ENCODE peak calls at places on chromosome 19, in six cellular contexts. E is SK-N-SH, S is tibial nerve, I is suprapubic skin, C is A549, D is H1. W is an unnamed sample.

GRCh38 chr19:11164879-11165406 is 9.4 kb upstream of the SPC24 start:
- DNase-seq in E (no peak), S (peak), I (peak), C (no peak), D (no peak), W (peak)

GRCh38 chr19:47729468-47729798 is 15.9 kb upstream of the NOP53 start:
- DNase-seq in E (no peak), S (peak), I (no peak), C (peak), D (no peak), W (peak)

GRCh38 chr19:42284066-42284501 is 15.0 kb downstream of the CIC start:
- DNase-seq in E (peak), S (peak), I (peak), C (peak), D (no peak), W (peak)

GRCh38 chr19:12695997-12696365 is 450 bp downstream of the FBXW9 start:
- DNase-seq in E (peak), S (no peak), I (no peak), C (peak), D (no peak), W (no peak)

GRCh38 chr19:43763473-43763939 is 8.7 kb upstream of the SMG9 start:
- DNase-seq in E (no peak), S (no peak), I (no peak), C (no peak), D (no peak), W (no peak)

GRCh38 chr19:4970558-4971423 is 1.9 kb downstream of the KDM4B start:
- DNase-seq in E (peak), S (no peak), I (no peak), C (no peak), D (no peak), W (peak)

GRCh38 chr19:22144394-22144793 is 52.4 kb downstream of the ZNF676 start:
- DNase-seq in E (peak), S (no peak), I (no peak), C (no peak), D (no peak), W (no peak)

GRCh38 chr19:4556574-4557185 is 2.8 kb downstream of the SEMA6B start:
- DNase-seq in E (peak), S (no peak), I (no peak), C (peak), D (no peak), W (no peak)

GRCh38 chr19:28641395-28641794 is 571.6 kb downstream of the UQCRFS1 start:
- DNase-seq in E (no peak), S (no peak), I (no peak), C (no peak), D (no peak), W (no peak)

GRCh38 chr19:46606019-46606418 is 4.9 kb downstream of the CALM3 start:
- DNase-seq in E (no peak), S (peak), I (peak), C (no peak), D (no peak), W (peak)

GRCh38 chr19:8585894-8586750 is 8.9 kb upstream of the MYO1F start:
- DNase-seq in E (peak), S (no peak), I (no peak), C (no peak), D (peak), W (no peak)

GRCh38 chr19:41860419-41861097 is 503 bp downstream of the RPS19 start:
- DNase-seq in E (peak), S (no peak), I (no peak), C (no peak), D (no peak), W (no peak)

DNA sequence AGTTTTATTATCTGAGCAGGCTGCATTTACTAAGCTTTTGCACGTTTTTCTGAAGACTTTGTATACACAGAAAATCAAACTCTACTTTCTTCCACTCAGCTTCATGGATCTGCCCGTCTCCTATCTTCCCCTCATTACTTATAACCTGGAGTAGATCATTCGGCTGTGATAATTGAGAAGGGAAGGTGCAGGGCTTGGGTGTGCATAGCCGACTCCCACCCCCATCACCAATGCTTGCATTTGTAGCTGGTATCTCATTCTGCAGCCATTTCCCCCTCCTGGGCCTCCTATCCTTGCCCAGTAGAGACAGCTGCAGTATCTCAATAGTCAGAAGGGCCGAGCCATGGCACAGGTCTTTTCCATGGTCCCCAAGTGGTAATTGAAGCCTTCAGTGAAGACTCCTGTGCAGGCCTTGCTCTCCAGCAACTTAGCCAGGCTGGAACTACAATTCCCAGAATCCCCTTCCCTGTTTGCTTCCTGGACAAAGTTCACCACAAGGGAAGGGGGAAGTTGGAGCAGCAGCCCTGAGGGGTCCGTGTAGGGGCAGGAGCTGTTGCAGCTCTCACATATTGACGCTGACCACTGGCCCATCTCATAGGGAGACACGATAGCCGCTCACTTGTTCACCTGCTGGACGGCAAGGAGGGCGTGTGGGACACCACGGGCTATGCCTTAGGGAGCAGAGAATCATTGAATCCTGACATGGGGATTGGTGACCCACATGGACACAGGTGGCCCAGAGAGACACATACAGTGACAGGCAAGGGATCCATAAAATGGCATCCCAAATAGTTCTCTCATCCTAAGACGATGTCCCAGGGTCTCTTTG is 2.1 kb upstream of the SIGLEC8 start:
- DNase-seq in E (peak), S (no peak), I (peak), C (no peak), D (no peak), W (no peak)
- H3K4me3 ChIP-seq in E (no peak), S (no peak), I (no peak), C (peak), D (peak), W (no peak)

DNA sequence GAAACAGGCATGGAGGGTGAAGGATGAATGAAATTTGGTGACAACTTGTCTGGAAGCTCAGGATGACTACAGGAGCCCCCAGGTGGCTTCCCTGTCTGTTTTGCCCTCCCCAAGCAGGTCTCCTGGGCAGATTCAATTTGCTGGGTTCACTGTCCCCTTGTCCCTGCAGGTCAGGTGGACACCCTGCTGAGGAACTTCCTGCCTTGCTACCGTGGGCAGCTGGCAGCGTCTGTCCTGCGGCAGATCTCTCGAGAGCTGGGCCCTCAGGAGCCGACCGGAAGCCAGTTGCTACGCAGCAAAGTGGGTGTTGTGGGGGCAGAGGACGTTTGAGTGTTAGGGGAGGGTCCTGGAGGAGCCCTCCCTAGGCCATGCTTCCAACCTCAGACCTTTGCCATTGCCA is 19.1 kb downstream of the PGLS start:
- DNase-seq in E (no peak), S (no peak), I (no peak), C (no peak), D (no peak), W (no peak)
- H3K27ac ChIP-seq in E (no peak), S (no peak), I (no peak), C (no peak), D (no peak), W (no peak)

GRCh38 chr19:56966697-56967299 is 126.3 kb upstream of the PEG3 start:
- DNase-seq in E (no peak), S (no peak), I (no peak), C (no peak), D (no peak), W (peak)

GRCh38 chr19:56966225-56966696 is 125.7 kb upstream of the PEG3 start:
- DNase-seq in E (peak), S (no peak), I (no peak), C (no peak), D (no peak), W (peak)

GRCh38 chr19:56971230-56971629 is 130.7 kb upstream of the PEG3 start:
- DNase-seq in E (no peak), S (no peak), I (no peak), C (no peak), D (no peak), W (no peak)

GRCh38 chr19:56972291-56972914 is 131.9 kb upstream of the PEG3 start:
- DNase-seq in E (no peak), S (no peak), I (no peak), C (no peak), D (no peak), W (no peak)

DNA sequence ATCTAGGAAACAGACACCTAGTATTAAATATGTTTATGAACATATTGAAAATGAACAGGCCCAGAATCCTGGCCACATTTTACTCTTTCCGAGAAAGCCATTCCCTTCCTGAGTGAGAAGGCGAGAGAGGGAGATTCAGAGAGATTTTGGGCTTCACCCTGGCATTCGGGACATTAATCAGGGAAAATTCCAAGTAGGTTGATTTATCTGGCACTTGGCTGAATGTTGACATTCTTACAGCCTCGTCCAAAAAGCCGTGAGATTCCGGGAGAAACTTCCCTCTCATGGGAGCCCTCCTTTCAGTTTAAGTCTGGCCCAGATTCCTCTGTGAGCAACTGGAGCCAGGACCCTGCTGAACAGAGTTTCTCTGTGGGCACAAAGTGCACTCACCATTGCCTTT is 129.2 kb upstream of the PEG3 start:
- DNase-seq in E (no peak), S (no peak), I (no peak), C (no peak), D (no peak), W (peak)
- TF ChIP-seq EP300 in E (no peak), S (no peak), I (no peak), C (no peak), D (no peak), W (no peak)

GRCh38 chr19:10141973-10142372 is 22.3 kb upstream of the EIF3G start:
- DNase-seq in E (no peak), S (no peak), I (no peak), C (no peak), D (no peak), W (no peak)
- H3K4me3 ChIP-seq in E (no peak), S (no peak), I (no peak), C (no peak), D (no peak), W (no peak)

GRCh38 chr19:17248011-17248776 is 2.5 kb upstream of the NR2F6 start:
- DNase-seq in E (no peak), S (no peak), I (no peak), C (no peak), D (no peak), W (no peak)
- H3K27ac ChIP-seq in E (no peak), S (peak), I (no peak), C (peak), D (peak), W (no peak)

GRCh38 chr19:40305403-40305802 is 20.3 kb upstream of the AKT2 start:
- DNase-seq in E (peak), S (no peak), I (no peak), C (peak), D (no peak), W (peak)
- TF ChIP-seq EP300 in E (no peak), S (no peak), I (no peak), C (no peak), D (no peak), W (no peak)